ENCODE peak calls at places on chromosomes 4 and X, in seven cellular contexts. N, K, W, B, L, R and A are unnamed samples.
A peak's percentile ranks its signal among the peaks of the same experiment; 100 is the strongest.

GRCh38 chrX:96688789-96689188 is 4.1 kb downstream of the DIAPH2 start:
- DNase-seq in K (no peak), L (no peak), R (no peak), W (no peak), B (no peak), N (no peak), A (no peak)

GRCh38 chr4:172656055-172656454 is 512.6 kb upstream of the GALNT7 start:
- DNase-seq in W (no peak), K (no peak), L (no peak), B (no peak), R (no peak), N (no peak), A (no peak)

GRCh38 chr4:81738891-81739290 is 267.2 kb upstream of the RASGEF1B start:
- DNase-seq in R (no peak), K (no peak), L (no peak), W (no peak), B (no peak), N (no peak), A (no peak)

GRCh38 chrX:10726647-10727046 is 106.3 kb upstream of the MID1 start:
- DNase-seq in W (no peak), R (no peak), L (no peak), B (no peak), N (no peak), K (no peak), A (no peak)

GRCh38 chr4:86627736-86628135 is 33.6 kb downstream of the PTPN13 start:
- DNase-seq in L (no peak), W (no peak), N (no peak), B (no peak), R (no peak), K (no peak), A (no peak)

GRCh38 chr4:184612089-184612488 is 37.2 kb downstream of the CASP3 start:
- DNase-seq in W (no peak), R (no peak), K (no peak), N (no peak), L (no peak), B (no peak), A (no peak)

GRCh38 chrX:42466706-42467105 is 311.3 kb downstream of the PPP1R2C start:
- DNase-seq in R (no peak), K (no peak), N (no peak), B (no peak), W (no peak), L (no peak), A (no peak)

GRCh38 chrX:48904180-48904579 is 6.5 kb downstream of the PQBP1 start:
- DNase-seq in N (no peak), B (no peak), K (no peak), L (no peak), W (no peak), R (no peak), A (no peak)

GRCh38 chr4:87977521-87978278 is 2.2 kb downstream of the SPP1 start:
- DNase-seq in W (no peak), L (no peak), B (no peak), N (no peak), R (no peak), K (no peak), A (no peak)

GRCh38 chr4:184755278-184755677 is 21.4 kb upstream of the CENPU start:
- DNase-seq in R (no peak), N (no peak), W (no peak), B (no peak), K (no peak), L (no peak), A (no peak)

GRCh38 chrX:145803508-145803907 is 14.1 kb upstream of the SLITRK2 start:
- DNase-seq in W (no peak), R (no peak), K (no peak), N (no peak), B (no peak), L (no peak), A (no peak)

GRCh38 chrX:143633530-143634372 is 2.1 kb downstream of the SLITRK4 start:
- DNase-seq in W (no peak), K (no peak), L (peak; percentile 28), R (no peak), N (peak; percentile 10), B (no peak), A (no peak)

GRCh38 chr4:21862917-21863316 is 85.7 kb downstream of the KCNIP4 start:
- DNase-seq in W (no peak), N (no peak), R (no peak), K (no peak), B (no peak), L (no peak), A (no peak)

GRCh38 chr4:70704333-70705145 is 16.2 kb downstream of the UTP3 start:
- DNase-seq in L (peak; percentile 92), B (peak; percentile 77), K (peak; percentile 87), R (peak; percentile 37), W (peak; percentile 37), N (peak; percentile 55), A (peak; percentile 57)

GRCh38 chrX:73562986-73563739 is at the start of gene CHIC1:
- DNase-seq in L (peak; percentile 68), K (peak; percentile 78), R (peak; percentile 47), B (peak; percentile 46), W (peak; percentile 48), N (peak; percentile 43), A (no peak)

GRCh38 chr4:47406408-47406807 is 57.1 kb downstream of the COMMD8 start:
- DNase-seq in R (no peak), N (no peak), W (no peak), K (no peak), L (no peak), B (no peak), A (no peak)

GRCh38 chrX:148372925-148373324 is 127.5 kb upstream of the AFF2 start:
- DNase-seq in N (no peak), K (no peak), B (no peak), L (no peak), R (no peak), W (no peak), A (no peak)

GRCh38 chr4:153651041-153651960 is 32.8 kb upstream of the TLR2 start:
- DNase-seq in W (peak; percentile 30), B (no peak), K (no peak), N (no peak), L (peak; percentile 87), R (peak; percentile 48), A (no peak)

GRCh38 chr4:75995727-75996126 is 5.0 kb upstream of the SDAD1 start:
- DNase-seq in L (no peak), K (no peak), R (no peak), B (no peak), N (no peak), W (no peak), A (no peak)

GRCh38 chrX:19990225-19990518 is 689 bp downstream of the BCLAF3 start:
- DNase-seq in W (no peak), K (no peak), N (no peak), B (peak; percentile 5), L (no peak), R (no peak), A (peak; percentile 14)

GRCh38 chr4:6885953-6886557 is 23.6 kb upstream of the TBC1D14 start:
- DNase-seq in B (peak; percentile 72), K (no peak), R (no peak), N (no peak), L (peak; percentile 83), W (no peak), A (no peak)

GRCh38 chr4:154549894-154550790 is at the start of gene PLRG1:
- DNase-seq in R (peak; percentile 94), B (peak; percentile 91), K (peak; percentile 98), L (peak; percentile 98), W (peak; percentile 92), N (peak; percentile 95), A (peak; percentile 42)

GRCh38 chrX:15749642-15750610 is 11.9 kb downstream of the CA5B start:
- DNase-seq in B (no peak), W (no peak), L (peak; percentile 44), R (no peak), K (no peak), N (no peak), A (no peak)

GRCh38 chrX:104335765-104336164 is 81.0 kb upstream of the ESX1 start:
- DNase-seq in R (no peak), L (no peak), B (no peak), N (no peak), W (no peak), K (no peak), A (no peak)

GRCh38 chr4:147088141-147088540 is 142.5 kb upstream of the TTC29 start:
- DNase-seq in L (no peak), W (no peak), K (no peak), B (no peak), N (no peak), R (no peak), A (no peak)

GRCh38 chr4:19748470-19748869 is 503.2 kb upstream of the SLIT2 start:
- DNase-seq in B (no peak), R (no peak), W (no peak), K (no peak), N (no peak), L (no peak), A (no peak)

GRCh38 chr4:16573744-16574143 is 324.7 kb downstream of the LDB2 start:
- DNase-seq in W (no peak), R (no peak), N (no peak), L (no peak), K (no peak), B (no peak), A (no peak)

GRCh38 chrX:11944486-11944885 is 186.4 kb downstream of the MSL3 start:
- DNase-seq in N (no peak), L (no peak), R (no peak), K (no peak), W (no peak), B (peak; percentile 0), A (no peak)

GRCh38 chrX:1224954-1225353 is 12.5 kb upstream of the CRLF2 start:
- DNase-seq in B (no peak), K (no peak), N (no peak), L (no peak), W (no peak), R (no peak), A (no peak)

GRCh38 chr4:54784188-54784671 is 126.5 kb downstream of the KIT start:
- DNase-seq in B (peak; percentile 69), L (peak; percentile 67), N (peak; percentile 60), W (no peak), K (peak; percentile 83), R (no peak), A (no peak)